ENCODE peak calls at places on chromosomes 13 and 19, in six cellular contexts. E is NCI-H1105 treated with DMSO at 0.1 percent for 48 hours; L is ELR; X is stimulated activated CD4-positive, alpha-beta T cell treated with anti-CD3 and anti-CD28 coated beads, Interleukin-4, amount 100 ng/mL, for 4 hours; I is right atrium auricular region; K is NCI-H460. O is an unnamed sample.

GRCh38 chr13:85653681-85654080 is 145.5 kb downstream of the SLITRK6 start:
- DNase-seq in I (no peak), X (no peak), E (no peak), L (no peak), K (no peak), O (no peak)

GRCh38 chr13:40534456-40534855 is 132.0 kb downstream of the FOXO1 start:
- DNase-seq in X (no peak), E (no peak), K (no peak), I (no peak), L (no peak), O (no peak)

GRCh38 chr13:110138009-110138699 is 168.8 kb downstream of the COL4A1 start:
- DNase-seq in I (peak; percentile 83), K (peak; percentile 40), L (peak; percentile 88), X (peak; percentile 68), E (peak; percentile 77), O (no peak)

GRCh38 chr13:27450921-27451461 is 627 bp upstream of the MTIF3 start:
- DNase-seq in I (no peak), X (peak; percentile 36), E (peak; percentile 5), K (peak; percentile 27), L (peak; percentile 62), O (no peak)

GRCh38 chr13:43848250-43848649 is 31.3 kb downstream of the CCDC122 start:
- DNase-seq in X (no peak), E (no peak), K (no peak), L (peak; percentile 37), I (no peak), O (no peak)

GRCh38 chr13:95382411-95382810 is 81.2 kb upstream of the ABCC4 start:
- DNase-seq in E (no peak), L (peak; percentile 43), K (no peak), I (no peak), X (no peak), O (no peak)

GRCh38 chr13:64276232-64276631 is 2860.6 kb upstream of the PCDH20 start:
- DNase-seq in X (no peak), E (no peak), I (no peak), L (no peak), K (no peak), O (no peak)

GRCh38 chr19:34345934-34346333 is 19.1 kb upstream of the GPI start:
- DNase-seq in X (peak; percentile 69), I (no peak), K (peak; percentile 51), E (peak; percentile 20), L (peak; percentile 89), O (peak; percentile 84)

GRCh38 chr13:70310720-70311119 is 202.5 kb upstream of the KLHL1 start:
- DNase-seq in I (no peak), L (peak; percentile 51), K (peak; percentile 42), E (peak; percentile 58), X (no peak), O (peak; percentile 84)

GRCh38 chr13:109481046-109481445 is 305.3 kb downstream of the IRS2 start:
- DNase-seq in K (peak; percentile 96), X (no peak), E (no peak), L (no peak), I (no peak), O (no peak)

GRCh38 chr13:109344552-109345157 is 441.7 kb downstream of the IRS2 start:
- DNase-seq in I (no peak), L (peak; percentile 92), X (no peak), K (peak; percentile 21), E (no peak), O (no peak)

GRCh38 chr19:36950335-36951119 is 34.4 kb downstream of the ZNF568 start:
- DNase-seq in K (no peak), L (no peak), E (no peak), I (no peak), X (no peak), O (no peak)

GRCh38 chr13:45102136-45102802 is 18.0 kb upstream of the GTF2F2 start:
- DNase-seq in X (no peak), K (no peak), I (no peak), L (no peak), E (no peak), O (no peak)

GRCh38 chr13:99113351-99113750 is 87.3 kb upstream of the UBAC2 start:
- DNase-seq in E (no peak), X (no peak), K (no peak), I (no peak), L (no peak), O (no peak)

O was measured in NCI-H2171 treated with DMSO at 0.1 percent for 48 hours.